ENCODE peak calls at places on chromosomes 7 and 10, in four cellular contexts. S, R, F and C are unnamed samples.

GRCh38 chr10:77463967-77464745 is 173.5 kb downstream of the KCNMA1 start:
- DNase-seq in S (no peak), F (peak), R (no peak), C (peak)

GRCh38 chr7:44068054-44068453 is 2.7 kb upstream of the PGAM2 start:
- DNase-seq in S (no peak), F (no peak), R (no peak), C (peak)

GRCh38 chr7:149625947-149626392 is 128.4 kb upstream of the ZNF746 start:
- DNase-seq in F (no peak), R (no peak), S (no peak), C (peak)

GRCh38 chr10:14673189-14673947 is 101.3 kb downstream of the FAM107B start:
- DNase-seq in F (no peak), R (no peak), S (peak), C (peak)

GRCh38 chr7:81285142-81285871 is 366.5 kb upstream of the SEMA3C start:
- DNase-seq in R (no peak), S (no peak), F (peak), C (peak)

GRCh38 chr7:36355490-36355889 is 34.2 kb upstream of the ANLN start:
- DNase-seq in S (no peak), F (no peak), R (no peak), C (no peak)

GRCh38 chr10:33093362-33093761 is 135.3 kb upstream of the ITGB1 start:
- DNase-seq in S (no peak), F (no peak), R (no peak), C (no peak)

GRCh38 chr10:126147866-126148578 is 240.3 kb downstream of the ADAM12 start:
- DNase-seq in S (no peak), F (peak), R (no peak), C (peak)

GRCh38 chr10:93436577-93436976 is 45.6 kb downstream of the MYOF start:
- DNase-seq in R (no peak), F (peak), S (no peak), C (peak)

GRCh38 chr10:71756441-71757191 is 16.7 kb downstream of the VSIR start:
- DNase-seq in S (no peak), F (no peak), R (no peak), C (peak)

GRCh38 chr10:122207135-122207534 is 64.0 kb upstream of the BTBD16 start:
- DNase-seq in F (no peak), S (no peak), R (no peak), C (no peak)

GRCh38 chr10:49398986-49399385 is 3.1 kb upstream of the DRGX start:
- DNase-seq in F (no peak), S (no peak), R (no peak), C (no peak)

GRCh38 chr10:52318822-52319464 is 4.9 kb downstream of the DKK1 start:
- DNase-seq in F (peak), S (no peak), R (no peak), C (peak)

GRCh38 chr10:118948784-118949183 is 80.7 kb upstream of the NANOS1 start:
- DNase-seq in S (no peak), R (no peak), F (no peak), C (no peak)

GRCh38 chr10:47164126-47164799 is 135.7 kb upstream of the GDF10 start:
- DNase-seq in F (peak), R (no peak), S (no peak), C (peak)

GRCh38 chr7:136869006-136869961 is 832 bp downstream of the CHRM2 start:
- DNase-seq in F (no peak), R (no peak), S (peak), C (peak)

GRCh38 chr10:93947524-93947923 is 46.2 kb upstream of the PLCE1 start:
- DNase-seq in R (no peak), F (no peak), S (no peak), C (no peak)

GRCh38 chr7:108310351-108310750 is 145.9 kb downstream of the NRCAM start:
- DNase-seq in F (no peak), R (no peak), S (no peak), C (peak)

GRCh38 chr10:70742537-70743429 is 42.4 kb downstream of the TBATA start:
- DNase-seq in F (no peak), S (no peak), R (no peak), C (peak)

GRCh38 chr10:93288679-93289634 is 193.2 kb downstream of the MYOF start:
- DNase-seq in R (peak), S (peak), F (peak), C (peak)

GRCh38 chr7:37448637-37449331 is at the start of gene ELMO1:
- DNase-seq in S (peak), R (no peak), F (peak), C (peak)

GRCh38 chr10:63145782-63146181 is 12.7 kb downstream of the NRBF2 start:
- DNase-seq in S (no peak), F (no peak), R (no peak), C (peak)

GRCh38 chr7:80879849-80880248 is 39.0 kb downstream of the SEMA3C start:
- DNase-seq in S (no peak), R (no peak), F (no peak), C (peak)

GRCh38 chr10:5457741-5458140 is 41.6 kb downstream of the CALML5 start:
- DNase-seq in S (no peak), F (no peak), R (no peak), C (no peak)

GRCh38 chr7:123604739-123605138 is 3.1 kb downstream of the ASB15 start:
- DNase-seq in R (peak), S (no peak), F (peak), C (no peak)

GRCh38 chr7:130009848-130010688 is 41.1 kb downstream of the ZC3HC1 start:
- DNase-seq in R (peak), S (peak), F (peak), C (peak)

GRCh38 chr7:28408105-28408973 is 4.0 kb upstream of the CREB5 start:
- DNase-seq in S (peak), F (peak), R (no peak), C (no peak)

GRCh38 chr7:125563964-125564529 is 634.4 kb upstream of the POT1 start:
- DNase-seq in F (no peak), R (no peak), S (no peak), C (no peak)

GRCh38 chr7:40298421-40298820 is 163.6 kb downstream of the SUGCT start:
- DNase-seq in R (no peak), F (peak), S (no peak), C (peak)

GRCh38 chr7:100584046-100584676 is 1.8 kb downstream of the LRCH4 start:
- DNase-seq in R (no peak), S (no peak), F (no peak), C (no peak)

GRCh38 chr10:335151-335800 is 200.0 kb downstream of the ZMYND11 start:
- DNase-seq in S (no peak), F (peak), R (no peak), C (peak)

GRCh38 chr10:102549549-102549948 is 45.8 kb downstream of the SUFU start:
- DNase-seq in S (no peak), F (no peak), R (no peak), C (no peak)

GRCh38 chr7:155426543-155427410 is 31.2 kb upstream of the EN2 start:
- DNase-seq in S (no peak), R (no peak), F (no peak), C (peak)

GRCh38 chr10:130022071-130022470 is 58.0 kb upstream of the EBF3 start:
- DNase-seq in R (no peak), S (no peak), F (no peak), C (no peak)

GRCh38 chr7:158672975-158673374 is 31.6 kb downstream of the NCAPG2 start:
- DNase-seq in S (no peak), R (no peak), F (peak), C (peak)

GRCh38 chr7:192035-192649 is at the start of gene FAM20C:
- DNase-seq in F (peak), S (no peak), R (peak), C (peak)

GRCh38 chr10:7789390-7789789 is 1.4 kb downstream of the ATP5F1C start:
- DNase-seq in S (peak), R (peak), F (peak), C (peak)